ENCODE peak calls at places on chromosomes 6 and 20, in seven cellular contexts. U, T, Q, D, L, J and I are unnamed samples.

GRCh38 chr6:70108230-70108629 is 194.7 kb downstream of the COL9A1 start:
- DNase-seq in Q (peak; percentile 55), L (peak; percentile 4), U (no peak), J (no peak), D (peak; percentile 66), T (peak; percentile 8), I (no peak)

GRCh38 chr6:48243071-48243470 is 132.1 kb upstream of the PTCHD4 start:
- DNase-seq in L (no peak), D (no peak), U (no peak), T (no peak), Q (no peak), J (no peak), I (no peak)

GRCh38 chr6:14022673-14023072 is 94.9 kb upstream of the CD83 start:
- DNase-seq in Q (no peak), D (no peak), L (no peak), U (no peak), T (no peak), J (no peak), I (no peak)

GRCh38 chr6:82072113-82072512 is 175.4 kb downstream of the IBTK start:
- DNase-seq in U (no peak), Q (peak; percentile 25), T (peak; percentile 4), J (no peak), L (no peak), D (no peak), I (peak; percentile 60)

GRCh38 chr20:31569163-31570020 is 35.7 kb upstream of the ID1 start:
- DNase-seq in L (peak; percentile 36), J (peak; percentile 71), Q (peak; percentile 80), D (peak; percentile 49), U (peak; percentile 53), T (peak; percentile 33), I (peak; percentile 83)

GRCh38 chr6:12593720-12594540 is 122.6 kb upstream of the PHACTR1 start:
- DNase-seq in U (peak; percentile 43), T (no peak), J (no peak), L (no peak), D (no peak), Q (no peak), I (no peak)

GRCh38 chr6:3566812-3567211 is 110.0 kb upstream of the SLC22A23 start:
- DNase-seq in Q (peak; percentile 42), J (no peak), T (peak; percentile 47), U (no peak), L (peak; percentile 65), D (peak; percentile 77), I (peak; percentile 88)

GRCh38 chr6:157035576-157035975 is 258.4 kb downstream of the ARID1B start:
- DNase-seq in J (no peak), D (no peak), U (no peak), T (no peak), Q (no peak), L (no peak), I (no peak)

GRCh38 chr6:125821825-125822281 is 31.1 kb downstream of the NCOA7 start:
- DNase-seq in U (peak; percentile 25), L (peak; percentile 20), J (no peak), T (peak; percentile 21), Q (no peak), D (no peak), I (no peak)

GRCh38 chr6:20092071-20092566 is 120.2 kb downstream of the MBOAT1 start:
- DNase-seq in U (no peak), L (peak; percentile 34), Q (peak; percentile 52), J (peak; percentile 48), T (peak; percentile 37), D (peak; percentile 69), I (peak; percentile 72)

GRCh38 chr6:133705731-133706130 is 183.2 kb upstream of the TCF21 start:
- DNase-seq in J (no peak), D (peak; percentile 74), Q (peak; percentile 65), T (peak; percentile 48), L (peak; percentile 75), U (no peak), I (peak; percentile 18)

GRCh38 chr20:13883425-13883824 is 98.6 kb downstream of the NDUFAF5 start:
- DNase-seq in T (no peak), U (no peak), L (no peak), D (no peak), Q (peak; percentile 53), J (no peak), I (no peak)

GRCh38 chr6:85551264-85551663 is 42.4 kb downstream of the SNX14 start:
- DNase-seq in D (no peak), Q (no peak), U (no peak), T (no peak), L (no peak), J (no peak), I (peak; percentile 31)

GRCh38 chr6:25660512-25660911 is 8.5 kb downstream of the SCGN start:
- DNase-seq in U (peak; percentile 38), L (peak; percentile 23), D (peak; percentile 8), T (peak; percentile 95), Q (peak; percentile 89), J (no peak), I (peak; percentile 65)

GRCh38 chr20:33832113-33832853 is 21.1 kb downstream of the CHMP4B start:
- DNase-seq in Q (no peak), U (peak; percentile 32), J (no peak), L (peak; percentile 38), T (no peak), D (no peak), I (no peak)

GRCh38 chr20:7470912-7471311 is 469.3 kb downstream of the HAO1 start:
- DNase-seq in U (no peak), D (no peak), T (no peak), L (no peak), J (no peak), Q (no peak), I (no peak)

GRCh38 chr6:25147191-25147590 is 132.0 kb upstream of the CARMIL1 start:
- DNase-seq in Q (no peak), J (no peak), D (no peak), T (no peak), L (no peak), U (no peak), I (no peak)

GRCh38 chr20:63696311-63696627 is 183 bp upstream of the TNFRSF6B start:
- DNase-seq in D (peak; percentile 25), Q (peak; percentile 44), T (peak; percentile 85), J (no peak), L (peak; percentile 33), U (peak; percentile 19), I (peak; percentile 92)

GRCh38 chr20:20002101-20002998 is 14.8 kb upstream of the NAA20 start:
- DNase-seq in J (no peak), L (no peak), D (peak; percentile 85), Q (no peak), T (no peak), U (no peak), I (no peak)

GRCh38 chr6:154852700-154853099 is 119.5 kb downstream of the SCAF8 start:
- DNase-seq in J (no peak), Q (peak; percentile 17), U (no peak), L (peak; percentile 40), T (no peak), D (peak; percentile 58), I (peak; percentile 43)

GRCh38 chr20:53806683-53807401 is 213.2 kb upstream of the ZNF217 start:
- DNase-seq in U (no peak), L (no peak), D (no peak), J (no peak), T (no peak), Q (no peak), I (no peak)

GRCh38 chr20:44693625-44694024 is 21.5 kb upstream of the CCN5 start:
- DNase-seq in L (no peak), Q (no peak), T (no peak), J (no peak), U (no peak), D (no peak), I (no peak)
- H3K36me3 ChIP-seq in L (no peaks in the 10 kb centered on the region), Q (no peaks in the 10 kb centered on the region), T (no peaks in the 10 kb centered on the region), J (no peaks in the 10 kb centered on the region), U (no peaks in the 10 kb centered on the region), D (no peaks in the 10 kb centered on the region), I (no peaks in the 10 kb centered on the region)

GRCh38 chr6:160040527-160041264 is 71.8 kb downstream of the IGF2R start:
- DNase-seq in J (no peak), U (no peak), T (no peak), Q (no peak), L (no peak), D (no peak), I (no peak)

GRCh38 chr6:160038479-160038878 is 69.6 kb downstream of the IGF2R start:
- DNase-seq in D (no peak), T (no peak), L (no peak), Q (no peak), J (no peak), U (no peak), I (no peak)

GRCh38 chr6:160041608-160042007 is 72.7 kb downstream of the IGF2R start:
- DNase-seq in Q (peak; percentile 74), U (peak; percentile 88), D (peak; percentile 88), T (peak; percentile 82), J (peak; percentile 44), L (peak; percentile 88), I (peak; percentile 72)

GRCh38 chr6:160039441-160039840 is 70.6 kb downstream of the IGF2R start:
- DNase-seq in T (no peak), U (no peak), J (no peak), D (no peak), L (no peak), Q (no peak), I (no peak)

DNA sequence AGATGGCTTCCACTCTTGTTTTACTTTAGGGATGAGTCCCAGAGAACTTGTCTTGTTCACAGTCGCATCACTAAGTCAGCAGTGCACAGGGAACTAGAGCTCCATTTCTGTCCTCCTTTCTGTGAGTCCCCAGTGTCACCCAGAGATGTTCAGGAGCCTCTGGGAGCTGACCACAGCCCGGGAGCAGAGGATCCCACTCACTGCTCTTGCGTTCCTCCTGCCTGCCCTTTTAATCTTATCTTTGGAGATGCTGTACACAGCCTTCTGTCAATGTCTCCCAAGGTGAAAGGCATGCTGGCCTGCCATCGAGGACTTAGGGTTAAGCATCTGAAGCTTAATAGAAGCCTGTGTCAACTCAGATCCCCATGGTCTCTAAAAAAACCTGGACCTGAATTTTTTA is 71.2 kb downstream of the IGF2R start:
- DNase-seq in Q (no peak), L (no peak), J (no peak), U (no peak), T (no peak), D (no peak), I (no peak)
- H3K36me3 ChIP-seq in Q (peaks cover 5% of the 10 kb centered on the region), L (peaks cover 10% of the 10 kb centered on the region), J (peaks cover 9% of the 10 kb centered on the region), U (no peaks in the 10 kb centered on the region), T (peaks cover 9% of the 10 kb centered on the region), D (peaks cover 27% of the 10 kb centered on the region), I (peaks cover 36% of the 10 kb centered on the region)

GRCh38 chr6:52499681-52500239 is 77.1 kb downstream of the TRAM2 start:
- DNase-seq in T (no peak), D (no peak), J (no peak), L (no peak), Q (no peak), U (no peak), I (peak; percentile 57)
- H3K36me3 ChIP-seq in T (peaks cover 2% of the 10 kb centered on the region), D (peaks cover 32% of the 10 kb centered on the region), J (no peaks in the 10 kb centered on the region), L (peaks cover 37% of the 10 kb centered on the region), Q (peaks cover 60% of the 10 kb centered on the region), U (no peaks in the 10 kb centered on the region), I (peaks cover 90% of the 10 kb centered on the region)

GRCh38 chr6:160378886-160379285 is 30.7 kb downstream of the SLC22A3 start:
- DNase-seq in T (no peak), U (no peak), L (no peak), Q (peak; percentile 44), J (no peak), D (peak; percentile 31), I (no peak)
- H3K36me3 ChIP-seq in T (no peaks in the 10 kb centered on the region), U (no peaks in the 10 kb centered on the region), L (no peaks in the 10 kb centered on the region), Q (no peaks in the 10 kb centered on the region), J (no peaks in the 10 kb centered on the region), D (no peaks in the 10 kb centered on the region), I (no peaks in the 10 kb centered on the region)